ENCODE peak calls at places on chromosomes 16 and 17, in six cellular contexts. F is mammary epithelial cell, T is hepatocyte, X is endothelial cell of umbilical vein, A is astrocyte, L is GM23338. U is an unnamed sample.

GRCh38 chr17:9837551-9838471 is 12.1 kb downstream of the GLP2R start:
- DNase-seq in F (peak), T (peak), X (no peak), A (peak), L (peak), U (no peak)

GRCh38 chr16:2023098-2023925 is 3.4 kb upstream of the NHERF2 start:
- DNase-seq in F (peak), T (peak), X (peak), A (peak), L (peak), U (peak)

GRCh38 chr16:86215979-86216585 is 294.2 kb upstream of the FOXF1 start:
- DNase-seq in F (no peak), T (no peak), X (no peak), A (no peak), L (no peak), U (no peak)

GRCh38 chr17:14143678-14144077 is 74.4 kb downstream of the COX10 start:
- DNase-seq in F (peak), T (no peak), X (no peak), A (peak), L (no peak), U (no peak)

GRCh38 chr17:82929011-82929622 is 89.3 kb upstream of the ZNF750 start:
- DNase-seq in F (no peak), T (no peak), X (no peak), A (no peak), L (no peak), U (no peak)

GRCh38 chr17:77724876-77725615 is 233.5 kb upstream of the TNRC6C start:
- DNase-seq in F (no peak), T (no peak), X (no peak), A (no peak), L (no peak), U (no peak)

GRCh38 chr16:82629441-82630027 is 2.8 kb downstream of the CDH13 start:
- DNase-seq in F (peak), T (no peak), X (peak), A (peak), L (peak), U (no peak)

GRCh38 chr17:32936894-32937500 is 9.0 kb downstream of the TMEM98 start:
- DNase-seq in F (peak), T (peak), X (peak), A (peak), L (peak), U (peak)

GRCh38 chr16:64657316-64658011 is 464.4 kb downstream of the CDH11 start:
- DNase-seq in F (no peak), T (no peak), X (no peak), A (peak), L (no peak), U (no peak)

GRCh38 chr16:85362443-85362842 is 250.2 kb upstream of the CIBAR2 start:
- DNase-seq in F (no peak), T (no peak), X (no peak), A (no peak), L (no peak), U (no peak)

GRCh38 chr17:45394913-45395568 is 37.6 kb downstream of the ARHGAP27 start:
- DNase-seq in F (peak), T (peak), X (peak), A (peak), L (peak), U (peak)

GRCh38 chr17:3448059-3448630 is 14.5 kb upstream of the OR1E2 start:
- DNase-seq in F (no peak), T (no peak), X (no peak), A (no peak), L (no peak), U (no peak)

GRCh38 chr16:16062023-16062932 is 112.9 kb downstream of the ABCC1 start:
- DNase-seq in F (no peak), T (no peak), X (no peak), A (no peak), L (peak), U (no peak)

GRCh38 chr16:1261131-1261917 is 5.5 kb downstream of the TPSD1 start:
- DNase-seq in F (peak), T (no peak), X (no peak), A (no peak), L (peak), U (no peak)

GRCh38 chr16:49528564-49529150 is 155.1 kb downstream of the C16orf78 start:
- DNase-seq in F (no peak), T (no peak), X (no peak), A (no peak), L (no peak), U (no peak)

GRCh38 chr17:77535435-77535834 is 394.7 kb downstream of the SEC14L1 start:
- DNase-seq in F (no peak), T (peak), X (no peak), A (no peak), L (no peak), U (peak)

GRCh38 chr16:17947637-17948036 is 388.9 kb downstream of the NPIPA8 start:
- DNase-seq in F (no peak), T (no peak), X (no peak), A (no peak), L (no peak), U (no peak)
- TF ChIP-seq EZH2 in F (no peak), T (no peak), X (no peak), A (no peak), L (no peak), U (no peak)

GRCh38 chr17:50640701-50641338 is 6.1 kb downstream of the ABCC3 start:
- DNase-seq in F (no peak), T (no peak), X (peak), A (no peak), L (no peak), U (no peak)
- H3K27ac ChIP-seq in F (no peak), T (peak), X (peak), A (no peak), L (no peak), U (no peak)

GRCh38 chr16:67552476-67552875 is 9.8 kb upstream of the CTCF start:
- DNase-seq in F (no peak), T (no peak), X (no peak), A (no peak), L (no peak), U (no peak)
- H3K4me3 ChIP-seq in F (no peak), T (no peak), X (no peak), A (no peak), L (no peak), U (no peak)

GRCh38 chr16:31487720-31488629 is 5.1 kb downstream of the SLC5A2 start:
- DNase-seq in F (peak), T (peak), X (peak), A (no peak), L (peak), U (peak)
- TF ChIP-seq EZH2 in F (no peak), T (no peak), X (peak), A (peak), L (peak), U (no peak)

DNA sequence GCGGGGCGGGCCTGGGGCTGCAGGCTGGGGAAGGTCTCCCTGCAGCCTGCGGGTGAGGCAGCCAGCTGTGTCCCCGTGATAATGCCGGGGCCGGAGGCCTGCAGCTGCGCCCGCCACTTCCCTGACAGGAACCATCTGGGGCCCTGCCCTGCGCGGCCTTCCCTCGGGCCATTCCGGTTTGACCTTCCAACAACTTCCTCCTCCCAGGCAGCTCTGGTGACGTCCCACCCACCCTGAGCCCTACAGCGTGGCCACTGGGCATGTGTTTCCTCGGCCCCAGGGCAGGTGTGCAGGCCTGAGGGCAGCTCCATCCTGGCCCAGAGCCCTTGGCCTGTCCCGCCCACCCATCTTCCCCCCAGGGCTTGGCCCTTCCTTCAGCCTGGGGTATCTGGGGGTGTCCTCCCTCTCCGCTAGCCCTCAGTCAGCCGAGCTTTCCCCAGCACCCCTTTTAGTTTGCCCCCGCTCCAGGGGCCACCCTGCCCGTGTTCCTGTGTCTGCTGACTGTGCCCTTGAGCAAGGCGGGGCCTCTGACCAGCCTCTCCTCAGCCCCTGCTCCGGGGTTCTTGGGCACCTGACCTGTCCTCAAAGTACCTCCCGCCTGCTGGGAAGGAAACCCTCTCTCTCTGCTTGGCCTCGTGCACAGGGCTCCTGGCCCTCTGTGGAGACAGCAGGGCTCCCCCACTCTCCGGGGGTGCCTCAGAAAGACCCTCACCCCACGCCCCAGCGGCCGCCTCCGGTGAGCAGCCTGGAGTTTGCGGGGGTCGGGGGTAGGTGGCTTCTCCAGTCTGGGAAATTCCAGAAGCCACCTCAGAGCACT is at the start of gene CBFA2T3:
- DNase-seq in F (no peak), T (no peak), X (peak), A (no peak), L (no peak), U (no peak)
- H3K27ac ChIP-seq in F (no peak), T (no peak), X (no peak), A (no peak), L (no peak), U (no peak)

GRCh38 chr16:3165111-3165822 is 22.7 kb upstream of the OR1F1 start:
- DNase-seq in F (no peak), T (no peak), X (no peak), A (no peak), L (no peak), U (no peak)
- H3K4me3 ChIP-seq in F (no peak), T (no peak), X (no peak), A (peak), L (no peak), U (no peak)

DNA sequence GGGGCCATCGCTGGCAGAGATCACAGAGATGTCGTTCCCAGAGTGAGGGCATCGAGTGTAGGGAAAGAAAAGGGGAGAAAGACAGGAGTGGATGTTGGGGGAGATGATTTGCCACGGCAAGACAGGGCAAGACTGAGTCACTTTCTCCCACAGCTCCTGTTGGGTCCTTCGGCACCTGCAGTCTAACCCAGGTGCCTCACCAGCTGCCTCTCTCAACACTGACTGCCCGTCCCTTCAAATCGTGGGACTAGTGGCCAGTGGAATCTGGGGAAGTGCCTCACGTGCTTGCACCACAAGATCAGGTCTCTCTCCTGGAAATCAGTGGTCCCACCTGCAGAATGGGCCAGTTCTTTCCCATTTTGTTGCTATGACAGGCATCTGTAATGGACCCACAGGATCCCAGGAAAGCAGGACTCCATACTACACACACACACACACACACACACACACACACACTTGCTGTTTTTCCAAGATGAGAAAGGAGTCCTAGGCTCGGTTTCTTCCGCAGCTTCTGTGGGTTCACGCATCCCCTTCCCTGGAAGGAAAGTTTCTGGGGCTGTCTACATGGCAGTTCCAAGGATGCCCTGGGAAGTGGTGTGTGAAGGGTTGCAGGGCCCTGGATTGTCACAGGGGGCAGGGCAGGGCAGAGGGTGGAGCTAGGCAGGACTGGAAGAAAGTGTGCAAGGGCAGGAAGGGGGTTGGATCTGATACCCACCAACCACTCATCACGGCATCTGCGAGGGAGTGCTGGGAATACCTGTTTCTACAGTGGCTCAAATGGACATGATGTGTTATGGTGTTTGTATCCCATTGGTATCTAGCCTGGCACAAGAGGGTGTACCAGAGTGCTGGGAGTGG is 10.2 kb upstream of the CBX8 start:
- DNase-seq in F (no peak), T (no peak), X (no peak), A (no peak), L (no peak), U (no peak)
- TF ChIP-seq EZH2 in F (no peak), T (no peak), X (peak), A (peak), L (no peak), U (no peak)

DNA sequence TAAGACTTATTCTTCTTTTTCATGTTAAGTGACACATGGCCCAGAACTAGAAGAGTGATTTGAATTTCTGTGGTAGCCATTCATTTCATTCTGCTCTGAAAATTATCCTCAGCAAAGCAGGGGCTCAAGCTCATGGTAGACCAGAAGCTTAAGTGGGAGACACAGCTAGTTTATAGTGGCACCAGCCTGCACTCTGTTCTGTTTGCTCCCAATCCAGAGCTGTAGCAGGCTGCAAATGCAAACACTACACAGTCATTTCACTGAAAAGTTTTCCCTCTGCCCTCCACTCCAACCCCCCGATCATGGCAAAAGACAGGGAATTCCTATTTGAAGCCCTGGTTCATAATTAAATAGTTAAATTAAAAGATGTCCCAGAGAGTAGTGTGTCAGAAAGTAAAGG is 17.1 kb downstream of the MPP2 start:
- DNase-seq in F (no peak), T (no peak), X (no peak), A (no peak), L (no peak), U (no peak)
- H3K27ac ChIP-seq in F (no peak), T (no peak), X (no peak), A (no peak), L (no peak), U (no peak)

GRCh38 chr16:29662000-29662728 is 883 bp upstream of the SPN start:
- DNase-seq in F (no peak), T (no peak), X (no peak), A (no peak), L (no peak), U (no peak)

GRCh38 chr16:29663020-29663828 is at the start of gene SPN:
- DNase-seq in F (no peak), T (no peak), X (no peak), A (no peak), L (peak), U (no peak)

GRCh38 chr16:29664133-29664912 is 1.3 kb downstream of the SPN start:
- DNase-seq in F (no peak), T (no peak), X (no peak), A (no peak), L (no peak), U (no peak)

GRCh38 chr16:29663829-29664132 is 734 bp downstream of the SPN start:
- DNase-seq in F (no peak), T (no peak), X (no peak), A (no peak), L (no peak), U (no peak)

GRCh38 chr16:29662729-29663019 is 373 bp upstream of the SPN start:
- DNase-seq in F (no peak), T (no peak), X (no peak), A (no peak), L (no peak), U (no peak)
- H3K4me3 ChIP-seq in F (no peak), T (no peak), X (no peak), A (no peak), L (no peak), U (no peak)

GRCh38 chr17:44384281-44384822 is 5.1 kb downstream of the ITGA2B start:
- DNase-seq in F (no peak), T (no peak), X (no peak), A (no peak), L (no peak), U (no peak)
- TF ChIP-seq EZH2 in F (no peak), T (no peak), X (no peak), A (no peak), L (peak), U (no peak)